ENCODE peak calls at places on chromosomes 11 and 22, in nine cellular contexts. M is NB4, Q is psoas muscle, F is hepatocyte, O is ovary, P is Peyer's patch, A is transverse colon, K is fibroblast of mammary gland, S is K562. B is an unnamed sample.

GRCh38 chr22:32880906-32881596 is 79.5 kb downstream of the TIMP3 start:
- DNase-seq in M (peak), Q (peak), F (peak), O (peak), P (no peak), A (peak), K (peak), S (peak), B (no peak)

GRCh38 chr11:84498016-84498415 is 1129.1 kb downstream of the DLG2 start:
- DNase-seq in M (no peak), Q (no peak), F (no peak), O (no peak), P (no peak), A (no peak), K (peak), S (no peak), B (no peak)

GRCh38 chr11:86978756-86979608 is 23.8 kb upstream of the FZD4 start:
- DNase-seq in M (peak), Q (no peak), F (peak), O (no peak), P (no peak), A (no peak), K (peak), S (peak), B (no peak)

GRCh38 chr11:8100151-8100550 is 19.1 kb downstream of the TUB start:
- DNase-seq in M (no peak), Q (no peak), F (no peak), O (no peak), P (no peak), A (no peak), K (no peak), S (no peak), B (no peak)

GRCh38 chr11:118921929-118922744 is 3.6 kb downstream of the BCL9L start:
- DNase-seq in M (no peak), Q (peak), F (peak), O (peak), P (peak), A (peak), K (peak), S (peak), B (no peak)

GRCh38 chr11:61578819-61579218 is 2.1 kb downstream of the SYT7 start:
- DNase-seq in M (no peak), Q (no peak), F (no peak), O (no peak), P (no peak), A (no peak), K (no peak), S (no peak), B (no peak)

GRCh38 chr11:112004389-112004788 is 20.8 kb upstream of the DLAT start:
- DNase-seq in M (peak), Q (no peak), F (no peak), O (no peak), P (no peak), A (no peak), K (no peak), S (peak), B (no peak)

GRCh38 chr22:35777335-35777975 is 59.8 kb downstream of the APOL5 start:
- DNase-seq in M (no peak), Q (no peak), F (no peak), O (no peak), P (no peak), A (no peak), K (peak), S (no peak), B (no peak)

GRCh38 chr11:121466063-121466794 is 13.5 kb upstream of the SORL1-AS1 start:
- DNase-seq in M (peak), Q (peak), F (peak), O (peak), P (peak), A (peak), K (peak), S (peak), B (no peak)

GRCh38 chr11:69209936-69210659 is 54.4 kb downstream of the SMIM38 start:
- DNase-seq in M (peak), Q (no peak), F (peak), O (no peak), P (no peak), A (no peak), K (no peak), S (peak), B (peak)

GRCh38 chr11:12512826-12513395 is 135.5 kb downstream of the PARVA start:
- DNase-seq in M (no peak), Q (no peak), F (no peak), O (no peak), P (no peak), A (no peak), K (no peak), S (no peak), B (no peak)

GRCh38 chr22:25774575-25775026 is 32.6 kb downstream of the MYO18B start:
- DNase-seq in M (no peak), Q (peak), F (no peak), O (no peak), P (no peak), A (no peak), K (no peak), S (no peak), B (no peak)

GRCh38 chr22:25006354-25006753 is 53.8 kb downstream of the KIAA1671 start:
- DNase-seq in M (no peak), Q (no peak), F (no peak), O (no peak), P (no peak), A (no peak), K (no peak), S (no peak), B (no peak)

GRCh38 chr11:110032957-110033570 is 60.1 kb upstream of the ZC3H12C start:
- DNase-seq in M (no peak), Q (no peak), F (no peak), O (no peak), P (no peak), A (no peak), K (no peak), S (no peak), B (no peak)

GRCh38 chr22:27987557-27987956 is 68.5 kb upstream of the PITPNB start:
- DNase-seq in M (peak), Q (no peak), F (no peak), O (no peak), P (no peak), A (no peak), K (peak), S (no peak), B (no peak)

GRCh38 chr11:34488855-34489557 is 24.6 kb downstream of the ELF5 start:
- DNase-seq in M (no peak), Q (no peak), F (no peak), O (no peak), P (no peak), A (no peak), K (no peak), S (no peak), B (no peak)

GRCh38 chr22:35299217-35299716 is 427 bp upstream of the TOM1 start:
- DNase-seq in M (no peak), Q (no peak), F (peak), O (no peak), P (no peak), A (no peak), K (peak), S (no peak), B (no peak)

GRCh38 chr22:38089474-38089851 is 5.5 kb upstream of the SLC16A8 start:
- DNase-seq in M (no peak), Q (no peak), F (no peak), O (no peak), P (no peak), A (no peak), K (no peak), S (no peak), B (no peak)

GRCh38 chr11:1546536-1547466 is 25.3 kb downstream of the DUSP8 start:
- DNase-seq in M (peak), Q (peak), F (peak), O (no peak), P (peak), A (peak), K (no peak), S (peak), B (no peak)

GRCh38 chr11:1548221-1549070 is 23.6 kb downstream of the DUSP8 start:
- DNase-seq in M (peak), Q (peak), F (peak), O (peak), P (peak), A (peak), K (peak), S (no peak), B (no peak)

GRCh38 chr11:1547467-1548098 is 24.5 kb downstream of the DUSP8 start:
- DNase-seq in M (no peak), Q (peak), F (no peak), O (no peak), P (no peak), A (no peak), K (no peak), S (no peak), B (no peak)

GRCh38 chr11:1546077-1546535 is 26.0 kb downstream of the DUSP8 start:
- DNase-seq in M (no peak), Q (no peak), F (peak), O (no peak), P (peak), A (peak), K (no peak), S (no peak), B (no peak)

GRCh38 chr11:1549355-1550330 is 22.4 kb downstream of the DUSP8 start:
- DNase-seq in M (peak), Q (no peak), F (no peak), O (no peak), P (no peak), A (no peak), K (no peak), S (peak), B (no peak)
- TF ChIP-seq CTCF in M (peak), Q (no peak), F (no peak), O (no peak), P (no peak), A (no peak), K (no peak), S (peak), B (no peak)

GRCh38 chr11:77039491-77040400 is 5.5 kb downstream of the B3GNT6 start:
- DNase-seq in M (no peak), Q (no peak), F (peak), O (peak), P (peak), A (peak), K (peak), S (no peak), B (no peak)
- TF ChIP-seq CTCF in M (no peak), Q (peak), F (peak), O (no peak), P (peak), A (peak), K (peak), S (no peak), B (peak)

GRCh38 chr22:31279821-31280496 is 12.3 kb downstream of the PIK3IP1 start:
- DNase-seq in M (no peak), Q (no peak), F (no peak), O (no peak), P (no peak), A (no peak), K (no peak), S (no peak), B (no peak)

GRCh38 chr22:31284241-31284745 is 8.0 kb downstream of the PIK3IP1 start:
- DNase-seq in M (no peak), Q (no peak), F (no peak), O (no peak), P (no peak), A (no peak), K (no peak), S (no peak), B (no peak)

GRCh38 chr22:31281733-31282132 is 10.6 kb downstream of the PIK3IP1 start:
- DNase-seq in M (no peak), Q (no peak), F (no peak), O (no peak), P (no peak), A (no peak), K (no peak), S (no peak), B (no peak)

GRCh38 chr22:31284756-31285155 is 7.5 kb downstream of the PIK3IP1 start:
- DNase-seq in M (no peak), Q (no peak), F (no peak), O (no peak), P (no peak), A (no peak), K (no peak), S (no peak), B (no peak)

GRCh38 chr22:31282748-31283468 is 9.4 kb downstream of the PIK3IP1 start:
- DNase-seq in M (no peak), Q (no peak), F (no peak), O (no peak), P (no peak), A (no peak), K (no peak), S (no peak), B (no peak)
- TF ChIP-seq CTCF in M (no peak), Q (no peak), F (no peak), O (no peak), P (no peak), A (no peak), K (no peak), S (no peak), B (no peak)

GRCh38 chr11:130916238-130916855 is at the start of gene SNX19:
- DNase-seq in M (peak), Q (peak), F (peak), O (peak), P (peak), A (peak), K (peak), S (peak), B (peak)
- TF ChIP-seq CTCF in M (peak), Q (peak), F (peak), O (peak), P (peak), A (peak), K (peak), S (peak), B (peak)

GRCh38 chr11:4084406-4084805 is 10.2 kb upstream of the RRM1 start:
- DNase-seq in M (no peak), Q (no peak), F (no peak), O (no peak), P (no peak), A (no peak), K (no peak), S (no peak), B (no peak)
- TF ChIP-seq CTCF in M (no peak), Q (no peak), F (no peak), O (no peak), P (no peak), A (no peak), K (no peak), S (no peak), B (no peak)

DNA sequence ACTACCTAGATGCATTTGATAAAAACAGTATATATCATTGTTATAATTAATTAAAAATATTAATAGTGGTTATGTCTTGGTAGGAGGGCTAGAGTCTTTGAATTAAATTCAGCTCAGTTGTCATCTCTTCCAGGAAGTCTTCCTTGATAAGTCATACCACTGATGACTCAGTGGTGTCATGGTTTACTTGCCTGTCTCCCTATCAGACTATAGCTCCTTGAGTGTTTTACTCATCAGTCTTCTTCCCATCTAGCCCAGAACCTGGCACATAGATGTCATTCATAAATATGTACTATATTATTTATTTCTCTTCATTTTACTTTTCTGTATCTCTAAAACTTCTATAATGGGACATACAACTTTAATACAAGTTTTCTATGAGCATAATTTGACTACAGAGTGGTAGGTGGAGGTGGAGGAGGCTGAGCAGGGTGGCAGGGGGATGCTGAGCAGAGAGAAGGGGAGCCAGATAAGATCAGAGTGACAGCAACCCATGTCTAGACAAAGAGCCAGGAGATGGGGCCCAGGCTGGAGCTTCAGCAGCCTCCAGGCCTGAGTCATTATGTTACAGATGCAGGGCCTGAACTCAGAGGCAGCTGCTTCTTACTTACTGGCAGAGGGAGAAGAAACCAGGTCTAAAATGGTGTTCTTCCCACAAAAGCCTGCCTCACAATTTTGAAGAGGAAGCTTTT is 82.3 kb upstream of the PHOX2A start:
- DNase-seq in M (no peak), Q (no peak), F (no peak), O (no peak), P (no peak), A (no peak), K (peak), S (peak), B (no peak)
- TF ChIP-seq CTCF in M (no peak), Q (no peak), F (no peak), O (no peak), P (no peak), A (no peak), K (no peak), S (no peak), B (no peak)

DNA sequence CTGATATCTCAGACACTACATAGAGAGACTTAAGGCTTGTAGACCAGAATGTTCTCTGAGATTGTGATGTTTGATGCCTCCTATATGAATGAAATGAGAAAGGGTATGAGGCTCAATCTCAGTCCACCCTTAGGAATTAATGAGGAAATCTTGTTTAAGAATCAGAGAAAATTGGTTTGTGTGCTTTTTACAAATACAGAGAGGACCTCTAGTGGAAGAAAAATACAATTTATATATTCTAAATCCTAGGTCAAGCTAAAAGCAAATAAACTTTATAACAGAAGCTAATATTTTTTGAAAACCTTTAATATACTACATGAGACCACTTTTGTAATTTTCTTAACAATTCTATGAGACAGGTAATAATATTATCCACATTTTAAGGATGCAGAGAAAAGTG is 5.0 kb upstream of the OR52H1 start:
- DNase-seq in M (no peak), Q (no peak), F (no peak), O (no peak), P (no peak), A (no peak), K (peak), S (no peak), B (no peak)
- TF ChIP-seq CTCF in M (no peak), Q (no peak), F (peak), O (no peak), P (no peak), A (no peak), K (no peak), S (no peak), B (no peak)

DNA sequence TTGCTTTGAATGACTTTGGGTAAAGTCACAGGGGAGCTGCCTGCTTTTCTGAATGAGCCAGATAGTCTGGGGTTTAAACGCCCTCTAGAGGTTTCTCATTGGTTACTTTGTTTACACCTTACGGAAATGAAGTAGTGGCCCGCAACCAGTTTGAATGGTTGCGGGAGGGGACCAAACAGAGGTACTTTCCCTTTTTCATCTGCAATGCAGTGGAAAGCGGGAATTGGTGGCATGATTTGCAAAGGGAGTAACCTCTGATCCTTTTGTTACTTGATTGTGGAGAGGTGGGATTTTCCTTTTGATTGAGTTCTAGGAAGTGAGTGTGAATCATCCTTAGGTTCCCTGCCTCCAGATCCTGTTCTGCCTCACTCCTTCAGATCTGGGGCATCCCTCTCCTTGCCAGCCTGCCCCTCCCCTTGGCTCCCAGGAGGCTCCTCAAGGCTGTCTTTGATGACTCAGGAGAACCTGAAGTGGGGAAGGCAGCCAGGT is 15.9 kb upstream of the GLYATL1 start:
- DNase-seq in M (peak), Q (no peak), F (peak), O (no peak), P (no peak), A (peak), K (peak), S (peak), B (no peak)
- TF ChIP-seq CTCF in M (peak), Q (no peak), F (peak), O (no peak), P (peak), A (no peak), K (peak), S (peak), B (peak)

GRCh38 chr11:64150051-64150450 is 15.9 kb downstream of the MACROD1 start:
- DNase-seq in M (no peak), Q (peak), F (no peak), O (no peak), P (no peak), A (no peak), K (no peak), S (no peak), B (no peak)

GRCh38 chr11:64150481-64151239 is 15.3 kb downstream of the MACROD1 start:
- DNase-seq in M (no peak), Q (peak), F (no peak), O (no peak), P (no peak), A (no peak), K (no peak), S (no peak), B (no peak)

GRCh38 chr11:64148200-64148916 is 17.6 kb downstream of the MACROD1 start:
- DNase-seq in M (peak), Q (peak), F (peak), O (peak), P (peak), A (peak), K (peak), S (peak), B (peak)

GRCh38 chr11:64151337-64151736 is 14.6 kb downstream of the MACROD1 start:
- DNase-seq in M (no peak), Q (no peak), F (no peak), O (no peak), P (no peak), A (no peak), K (no peak), S (no peak), B (no peak)

GRCh38 chr11:64148917-64149617 is 16.8 kb downstream of the MACROD1 start:
- DNase-seq in M (no peak), Q (peak), F (no peak), O (no peak), P (no peak), A (no peak), K (no peak), S (no peak), B (no peak)
- TF ChIP-seq CTCF in M (no peak), Q (no peak), F (no peak), O (no peak), P (no peak), A (peak), K (no peak), S (no peak), B (peak)

B was measured in CD14-positive monocyte.